ENCODE peak calls at places on chromosome 20, in seven cellular contexts. X is ELR; Z is EL; U is NCI-H2029 treated with DMSO at 0.1 percent for 48 hours; G is stimulated activated CD8-positive, alpha-beta memory T cell treated with anti-CD3 and anti-CD28 coated beads, Interleukin-4, amount 100 ng/mL, for 4 hours; K is NCI-H774; N is NCI-H345. B is an unnamed sample.

GRCh38 chr20:40673442-40673841 is 15.6 kb downstream of the MAFB start:
- DNase-seq in N (no peak), U (no peak), Z (no peak), X (no peak), K (no peak), G (no peak), B (no peak)

GRCh38 chr20:1415667-1416468 is 23.0 kb upstream of the FKBP1A start:
- DNase-seq in G (no peak), X (peak), Z (peak), U (no peak), K (no peak), N (no peak), B (peak)

GRCh38 chr20:59580208-59580980 is 23.9 kb upstream of the PHACTR3 start:
- DNase-seq in Z (no peak), U (no peak), K (no peak), G (no peak), X (no peak), N (no peak), B (no peak)

GRCh38 chr20:39800548-39800947 is 838.4 kb downstream of the DHX35 start:
- DNase-seq in K (no peak), X (peak), U (no peak), N (no peak), Z (peak), G (no peak), B (no peak)

GRCh38 chr20:7617797-7618196 is 322.5 kb downstream of the HAO1 start:
- DNase-seq in X (no peak), N (no peak), G (no peak), U (no peak), Z (no peak), K (no peak), B (no peak)

GRCh38 chr20:56995635-56996075 is 270.8 kb downstream of the BMP7 start:
- DNase-seq in G (no peak), X (peak), Z (no peak), K (no peak), N (peak), U (no peak), B (peak)

GRCh38 chr20:54368578-54368977 is 106.8 kb upstream of the DOK5 start:
- DNase-seq in X (no peak), G (no peak), N (no peak), K (no peak), Z (no peak), U (no peak), B (no peak)

GRCh38 chr20:11754451-11754850 is 163.2 kb upstream of the BTBD3 start:
- DNase-seq in Z (no peak), G (no peak), K (no peak), U (peak), X (no peak), N (peak), B (no peak)

GRCh38 chr20:11235058-11235457 is 561.3 kb upstream of the JAG1 start:
- DNase-seq in Z (peak), N (no peak), G (no peak), U (no peak), X (peak), K (no peak), B (no peak)

GRCh38 chr20:22663528-22664025 is 79.2 kb upstream of the FOXA2 start:
- DNase-seq in Z (no peak), U (no peak), N (peak), K (no peak), G (no peak), X (no peak), B (no peak)

GRCh38 chr20:40651121-40651520 is 37.9 kb downstream of the MAFB start:
- DNase-seq in N (no peak), G (no peak), Z (peak), U (no peak), X (peak), K (no peak), B (no peak)

GRCh38 chr20:38369387-38369786 is 23.1 kb downstream of the LBP start:
- DNase-seq in Z (peak), G (no peak), K (no peak), U (no peak), N (no peak), X (peak), B (peak)

GRCh38 chr20:50015993-50016770 is 33.4 kb downstream of the SNAI1 start:
- DNase-seq in U (no peak), Z (no peak), N (no peak), K (no peak), G (no peak), X (no peak), B (peak)

B was measured in HepG2.